ENCODE peak calls at places on chromosomes 6 and 20, in four cellular contexts. E, R, I and L are unnamed samples.

GRCh38 chr20:1473821-1474220 is 7.2 kb upstream of the NSFL1C start:
- DNase-seq in E (no peak), R (no peak), I (no peak), L (no peak)

GRCh38 chr6:164291224-164291623 is 876.7 kb downstream of the QKI start:
- DNase-seq in E (no peak), R (no peak), I (no peak), L (no peak)

GRCh38 chr20:50304883-50305635 is 114.4 kb downstream of the CEBPB start:
- DNase-seq in E (no peak), R (no peak), I (no peak), L (no peak)

GRCh38 chr6:17484201-17484606 is 90.8 kb downstream of the CAP2 start:
- DNase-seq in E (no peak), R (no peak), I (no peak), L (no peak)

GRCh38 chr20:46752639-46753235 is 43.3 kb downstream of the SLC2A10 start:
- DNase-seq in E (peak), R (peak), I (peak), L (no peak)

GRCh38 chr20:40738976-40739375 is 49.9 kb upstream of the MAFB start:
- DNase-seq in E (no peak), R (no peak), I (no peak), L (no peak)

GRCh38 chr6:89048985-89049384 is 31.6 kb upstream of the PNRC1 start:
- DNase-seq in E (no peak), R (no peak), I (no peak), L (no peak)

GRCh38 chr6:98946877-98947410 is 802 bp downstream of the FBXL4 start:
- DNase-seq in E (peak), R (peak), I (no peak), L (no peak)

GRCh38 chr6:140427842-140428241 is 1053.4 kb upstream of the CITED2 start:
- DNase-seq in E (no peak), R (no peak), I (no peak), L (no peak)

GRCh38 chr6:3370361-3371221 is 86.3 kb downstream of the SLC22A23 start:
- DNase-seq in E (peak), R (no peak), I (no peak), L (no peak)

GRCh38 chr6:100491947-100492670 is 27.4 kb upstream of the SIM1 start:
- DNase-seq in E (no peak), R (no peak), I (no peak), L (no peak)

GRCh38 chr6:98787401-98787800 is 47.0 kb upstream of the POU3F2 start:
- DNase-seq in E (no peak), R (no peak), I (no peak), L (no peak)

GRCh38 chr6:163892814-163893561 is 478.5 kb downstream of the QKI start:
- DNase-seq in E (no peak), R (no peak), I (no peak), L (no peak)

GRCh38 chr20:45080867-45081616 is 19.9 kb downstream of the KCNS1 start:
- DNase-seq in E (no peak), R (no peak), I (no peak), L (no peak)

GRCh38 chr6:138524526-138524925 is 25.2 kb upstream of the NHSL1 start:
- DNase-seq in E (no peak), R (no peak), I (no peak), L (no peak)

GRCh38 chr6:8439601-8440268 is 4.4 kb upstream of the SLC35B3 start:
- DNase-seq in E (no peak), R (no peak), I (no peak), L (no peak)

GRCh38 chr6:166768761-166769160 is 141.7 kb upstream of the RPS6KA2 start:
- DNase-seq in E (no peak), R (no peak), I (no peak), L (no peak)

GRCh38 chr6:162857321-162857720 is 129.5 kb downstream of the PACRG start:
- DNase-seq in E (no peak), R (no peak), I (no peak), L (no peak)

GRCh38 chr6:132952998-132953397 is 138.6 kb downstream of the RPS12 start:
- DNase-seq in E (no peak), R (no peak), I (no peak), L (no peak)

GRCh38 chr20:57514273-57514751 is 10.6 kb downstream of the CTCFL start:
- DNase-seq in E (peak), R (no peak), I (peak), L (peak)

GRCh38 chr20:2820084-2820895 is 4.1 kb downstream of the TMEM239 start:
- DNase-seq in E (no peak), R (no peak), I (no peak), L (no peak)

GRCh38 chr20:45758096-45758495 is 33.6 kb downstream of the WFDC3 start:
- DNase-seq in E (no peak), R (no peak), I (no peak), L (no peak)

GRCh38 chr20:58459058-58459743 is 56.0 kb downstream of the APCDD1L start:
- DNase-seq in E (no peak), R (no peak), I (no peak), L (no peak)

GRCh38 chr6:11277275-11278206 is 45.1 kb upstream of the NEDD9 start:
- DNase-seq in E (no peak), R (no peak), I (no peak), L (no peak)

GRCh38 chr6:144104898-144105487 is 9.6 kb upstream of the SF3B5 start:
- DNase-seq in E (peak), R (no peak), I (no peak), L (no peak)

GRCh38 chr6:7590918-7591302 is 912 bp downstream of the SNRNP48 start:
- DNase-seq in E (no peak), R (no peak), I (no peak), L (no peak)

GRCh38 chr6:169960531-169960890 is 209.1 kb downstream of the ERMARD start:
- DNase-seq in E (no peak), R (no peak), I (no peak), L (no peak)

GRCh38 chr6:12222405-12223366 is 67.5 kb upstream of the EDN1 start:
- DNase-seq in E (no peak), R (no peak), I (no peak), L (no peak)

GRCh38 chr6:34414999-34415858 is 10.6 kb downstream of the RPS10 start:
- DNase-seq in E (peak), R (no peak), I (peak), L (no peak)

GRCh38 chr6:165486183-165487137 is 176.6 kb downstream of the PDE10A start:
- DNase-seq in E (no peak), R (no peak), I (no peak), L (no peak)

GRCh38 chr6:114342086-114342825 is 567 bp downstream of the HS3ST5 start:
- DNase-seq in E (no peak), R (no peak), I (peak), L (no peak)

GRCh38 chr6:22298393-22299010 is 1.7 kb upstream of the PRL start:
- DNase-seq in E (no peak), R (no peak), I (no peak), L (no peak)

GRCh38 chr6:159654483-159655098 is 38.5 kb downstream of the SOD2 start:
- DNase-seq in E (no peak), R (no peak), I (no peak), L (no peak)

GRCh38 chr6:32668226-32668747 is 1.8 kb upstream of the HLA-DQB1 start:
- DNase-seq in E (peak), R (no peak), I (no peak), L (no peak)

GRCh38 chr6:90780778-90781177 is 193.9 kb upstream of the MAP3K7 start:
- DNase-seq in E (no peak), R (no peak), I (no peak), L (no peak)

GRCh38 chr6:36997811-36998722 is 7.4 kb upstream of the FGD2 start:
- DNase-seq in E (no peak), R (no peak), I (peak), L (no peak)